ENCODE peak calls at places on chromosomes 7 and 10, in nine cellular contexts. W is CD8-positive, alpha-beta T cell; J is Panc1; R is fibroblast of lung; M is astrocyte of the spinal cord; C is SK-N-SH; S is fibroblast of the aortic adventitia; X is right atrium auricular region; E is adrenal gland. Y is an unnamed sample.

GRCh38 chr7:96219382-96220130 is 102.3 kb downstream of the SLC25A13 start:
- DNase-seq in J (no peak), E (no peak), S (peak), R (peak), M (peak), X (no peak), C (peak), W (no peak), Y (peak)

GRCh38 chr7:143372070-143372469 is 9.1 kb upstream of the ZYX start:
- DNase-seq in X (no peak), W (peak), R (no peak), S (no peak), C (no peak), E (peak), J (no peak), M (no peak), Y (no peak)

GRCh38 chr7:10121641-10122040 is 852.0 kb upstream of the PHF14 start:
- DNase-seq in E (no peak), S (no peak), M (no peak), J (no peak), W (no peak), C (peak), X (no peak), R (no peak), Y (no peak)

GRCh38 chr10:34024708-34025425 is 690.4 kb upstream of the NRP1 start:
- DNase-seq in C (no peak), W (no peak), E (no peak), R (peak), S (no peak), M (no peak), J (no peak), X (no peak), Y (peak)

GRCh38 chr7:518630-519428 is 817 bp downstream of the PDGFA start:
- DNase-seq in W (peak), J (no peak), R (peak), E (peak), S (peak), X (peak), C (peak), M (peak), Y (peak)

GRCh38 chr7:66913118-66914049 is 7.6 kb upstream of the TMEM248 start:
- DNase-seq in R (no peak), E (no peak), C (no peak), M (no peak), X (no peak), J (no peak), W (no peak), S (no peak), Y (no peak)

GRCh38 chr10:72625276-72625607 is 637 bp downstream of the MICU1 start:
- DNase-seq in X (no peak), R (no peak), J (no peak), C (no peak), E (no peak), M (no peak), S (no peak), W (no peak), Y (peak)

GRCh38 chr7:1928555-1929348 is 258.7 kb downstream of the ELFN1 start:
- DNase-seq in E (no peak), W (no peak), S (no peak), X (no peak), M (no peak), C (no peak), R (no peak), J (no peak), Y (no peak)

DNA sequence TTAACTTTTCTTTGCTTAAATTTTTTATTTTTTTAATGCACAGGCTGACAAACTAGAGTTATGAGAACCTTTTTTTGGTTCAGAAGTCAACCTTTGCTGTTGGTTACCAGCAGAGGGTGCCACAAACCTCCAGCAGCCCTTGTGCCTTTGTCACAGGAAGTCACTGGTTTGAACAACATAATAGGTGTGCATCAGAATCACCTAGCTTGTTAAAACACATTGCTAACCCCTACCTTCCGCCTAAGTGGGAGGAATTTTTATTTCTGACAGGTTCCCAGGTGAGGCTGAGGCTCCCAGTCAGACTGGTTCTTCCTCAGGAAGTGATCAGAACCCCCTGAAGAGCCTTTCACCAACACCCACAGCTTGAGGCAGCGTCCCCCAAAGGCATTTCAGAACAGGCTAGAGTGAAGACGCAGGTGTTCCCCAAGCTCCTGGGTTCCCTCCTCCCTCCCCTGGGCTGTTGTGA is 22.6 kb upstream of the VDAC2 start:
- DNase-seq in J (no peak), E (peak), R (peak), M (peak), X (peak), C (peak), S (peak), W (peak), Y (peak)
- TF ChIP-seq CTCF in J (peak), E (peak), R (peak), M (peak), X (peak), C (peak), S (peak), W (peak), Y (peak)

GRCh38 chr10:69801094-69801433 is 642 bp upstream of the COL13A1 start:
- DNase-seq in S (peak), C (peak), W (peak), M (peak), X (peak), E (peak), R (peak), J (no peak), Y (peak)

GRCh38 chr10:69800109-69800508 is 1.6 kb upstream of the COL13A1 start:
- DNase-seq in M (peak), C (peak), J (no peak), W (no peak), S (peak), E (peak), R (peak), X (no peak), Y (peak)

GRCh38 chr10:69800665-69801064 is 1.0 kb upstream of the COL13A1 start:
- DNase-seq in X (no peak), W (no peak), R (no peak), J (no peak), C (no peak), E (no peak), S (no peak), M (no peak), Y (no peak)

GRCh38 chr10:69802424-69803161 is 887 bp downstream of the COL13A1 start:
- DNase-seq in W (no peak), E (no peak), R (peak), M (peak), C (peak), J (no peak), X (no peak), S (peak), Y (peak)

GRCh38 chr10:69801434-69802315 is at the start of gene COL13A1:
- DNase-seq in M (peak), J (no peak), W (no peak), S (peak), X (peak), E (peak), R (peak), C (peak), Y (peak)
- H3K4me3 ChIP-seq in M (peak), J (peak), W (no peak), S (peak), X (peak), E (no peak), R (peak), C (peak), Y (peak)

DNA sequence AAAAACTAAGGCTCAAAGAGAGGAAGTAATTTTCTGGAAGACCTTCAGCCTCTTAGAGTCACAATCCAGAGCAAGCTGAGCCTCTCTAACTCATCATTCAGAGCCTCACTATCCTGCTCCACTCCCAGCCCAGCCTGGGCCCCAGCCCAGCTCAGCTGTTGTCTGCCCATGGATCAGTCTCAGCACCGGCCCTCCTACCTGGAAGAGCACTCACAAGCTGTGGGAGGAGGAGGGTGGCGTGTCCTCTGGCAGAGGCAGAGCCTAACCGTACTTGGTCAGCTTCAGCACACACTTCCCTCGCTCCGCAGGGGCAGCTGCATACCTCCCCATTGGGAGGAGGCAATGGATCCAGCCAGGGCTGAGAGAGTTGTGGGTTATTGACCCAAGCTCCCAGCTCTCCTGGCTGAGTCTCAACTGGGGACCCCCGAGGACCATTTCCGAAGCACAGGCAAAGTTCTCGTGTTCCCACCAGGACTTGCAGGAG is 66.7 kb upstream of the GPR26 start:
- DNase-seq in C (no peak), X (no peak), S (no peak), W (no peak), E (no peak), M (no peak), R (no peak), J (no peak), Y (no peak)
- TF ChIP-seq CTCF in C (no peak), X (no peak), S (no peak), W (no peak), E (no peak), M (no peak), R (no peak), J (no peak), Y (no peak)

DNA sequence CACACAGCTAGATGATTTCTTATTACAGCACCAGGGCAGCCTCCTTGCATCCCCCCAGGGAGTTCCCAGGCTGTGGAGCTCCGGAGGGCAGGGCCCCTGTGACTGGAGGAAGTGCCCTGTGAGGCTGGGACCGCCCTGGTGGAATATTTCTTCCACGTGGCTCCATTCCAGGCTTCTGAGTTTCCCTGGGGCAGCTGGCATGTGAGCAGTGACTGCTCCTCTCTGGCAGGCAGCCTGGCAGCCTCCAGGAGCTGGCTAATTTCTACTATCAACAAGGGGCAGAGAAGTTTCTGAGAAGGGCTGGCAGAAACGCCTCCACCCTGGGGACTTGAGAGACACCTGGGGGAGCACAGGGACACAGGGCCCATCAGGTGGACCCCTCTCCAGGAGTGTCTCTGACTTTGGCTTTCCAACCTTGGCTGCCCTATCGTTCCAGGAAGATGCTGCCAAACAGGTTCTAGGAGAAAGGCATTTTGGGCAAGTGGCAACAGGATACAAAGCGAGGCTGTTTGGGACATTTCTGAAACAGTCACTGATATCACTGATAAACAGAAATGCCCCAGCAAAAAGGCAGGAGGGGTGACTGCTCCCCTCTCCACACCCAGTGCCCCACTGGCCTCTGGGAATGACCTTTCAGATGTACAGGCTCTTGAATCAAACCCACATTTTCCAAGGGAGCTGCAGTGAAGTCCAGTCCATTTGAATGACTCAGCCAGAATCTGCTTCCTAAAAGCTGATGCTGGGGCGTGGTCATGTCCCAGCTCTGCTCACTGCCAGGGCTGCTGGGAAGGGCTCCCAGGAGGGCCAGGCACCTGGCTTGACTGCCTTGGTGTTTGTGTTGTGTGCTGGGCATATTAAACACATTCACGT is 16.1 kb downstream of the MYOF start:
- DNase-seq in R (peak), E (peak), X (peak), W (no peak), J (peak), M (peak), S (peak), C (peak), Y (peak)
- H3K4me3 ChIP-seq in R (no peak), E (no peak), X (no peak), W (no peak), J (peak), M (no peak), S (no peak), C (no peak), Y (no peak)

GRCh38 chr7:129273936-129274335 is 49.1 kb downstream of the AHCYL2 start:
- DNase-seq in S (no peak), R (no peak), J (no peak), W (no peak), M (no peak), E (no peak), C (no peak), X (no peak), Y (no peak)

GRCh38 chr7:129281163-129281562 is 56.3 kb downstream of the AHCYL2 start:
- DNase-seq in C (no peak), M (no peak), X (no peak), W (no peak), E (no peak), S (no peak), R (no peak), J (no peak), Y (no peak)

GRCh38 chr7:129278688-129279087 is 53.9 kb downstream of the AHCYL2 start:
- DNase-seq in M (no peak), J (no peak), X (no peak), R (no peak), S (no peak), W (no peak), E (no peak), C (no peak), Y (no peak)

GRCh38 chr7:129279757-129280156 is 54.9 kb downstream of the AHCYL2 start:
- DNase-seq in S (no peak), E (no peak), R (peak), W (no peak), J (no peak), C (no peak), M (no peak), X (no peak), Y (no peak)

DNA sequence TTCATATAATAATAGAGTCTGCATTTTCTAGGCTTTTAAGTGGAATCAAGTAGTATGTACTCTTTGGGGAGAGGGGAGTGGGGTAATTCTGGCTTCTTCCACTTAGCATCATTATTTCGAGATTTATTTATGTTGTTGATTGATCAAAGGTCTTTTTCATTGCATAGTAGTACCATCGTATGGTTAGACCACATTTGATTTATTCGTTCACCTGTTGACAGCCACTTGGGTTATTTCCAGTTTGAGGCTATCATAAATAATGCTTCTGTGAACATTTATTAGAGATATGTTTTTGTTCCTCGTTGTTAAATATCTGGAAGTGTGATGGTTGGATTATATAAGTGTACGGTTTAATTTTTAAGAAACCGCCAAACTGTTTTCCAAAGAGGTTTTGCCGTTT is 52.8 kb downstream of the AHCYL2 start:
- DNase-seq in S (no peak), E (no peak), W (no peak), R (no peak), M (no peak), X (no peak), J (no peak), C (no peak), Y (no peak)
- TF ChIP-seq CTCF in S (no peak), E (no peak), W (no peak), R (no peak), M (no peak), X (no peak), J (no peak), C (no peak), Y (no peak)

GRCh38 chr10:66852811-66853210 is 73.0 kb upstream of the LRRTM3 start:
- DNase-seq in S (no peak), E (no peak), C (no peak), W (no peak), J (no peak), M (no peak), R (no peak), X (no peak), Y (no peak)
- H3K4me3 ChIP-seq in S (no peak), E (no peak), C (no peak), W (no peak), J (no peak), M (no peak), R (no peak), X (no peak), Y (no peak)

GRCh38 chr10:103967433-103968142 is 648 bp downstream of the SLK start:
- DNase-seq in E (peak), M (peak), J (no peak), S (peak), C (peak), W (no peak), X (no peak), R (peak), Y (peak)
- TF ChIP-seq CTCF in E (no peak), M (no peak), J (no peak), S (no peak), C (no peak), W (no peak), X (no peak), R (no peak), Y (no peak)

GRCh38 chr7:23419845-23420244 is 50.4 kb downstream of the IGF2BP3 start:
- DNase-seq in X (no peak), W (no peak), M (no peak), S (no peak), R (no peak), C (no peak), E (no peak), J (no peak), Y (no peak)
- H3K4me3 ChIP-seq in X (no peak), W (no peak), M (no peak), S (no peak), R (no peak), C (no peak), E (no peak), J (no peak), Y (no peak)

DNA sequence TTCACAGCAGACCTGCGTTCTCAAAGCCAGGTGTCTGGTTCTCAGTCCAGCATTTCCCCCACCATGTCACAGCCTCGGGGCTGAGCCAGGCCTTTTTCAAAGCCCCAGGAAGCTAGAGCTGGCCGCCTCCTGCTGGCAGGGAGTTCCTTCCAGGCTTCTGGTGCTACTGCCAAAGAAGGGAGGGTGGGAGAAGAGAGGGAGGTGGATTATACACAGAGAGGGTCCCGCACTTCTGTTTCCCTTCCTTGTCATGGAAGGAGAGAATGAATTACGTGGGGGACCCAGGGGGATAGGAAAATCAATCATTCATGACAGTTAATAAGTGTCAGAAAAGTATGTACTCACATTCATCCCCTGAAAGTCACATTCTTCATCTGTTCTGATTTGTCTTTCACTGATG is 600 bp upstream of the LGI1 start:
- DNase-seq in C (no peak), E (no peak), M (peak), J (no peak), X (no peak), S (peak), R (peak), W (no peak), Y (no peak)
- TF ChIP-seq CTCF in C (no peak), E (no peak), M (peak), J (peak), X (no peak), S (peak), R (no peak), W (no peak), Y (peak)

GRCh38 chr7:44637788-44638594 is 31.6 kb downstream of the OGDH start:
- DNase-seq in C (no peak), J (peak), M (peak), E (peak), X (peak), R (peak), S (peak), W (peak), Y (peak)
- H3K4me3 ChIP-seq in C (no peak), J (no peak), M (no peak), E (no peak), X (no peak), R (no peak), S (no peak), W (peak), Y (no peak)